ENCODE peak calls at places on chromosomes 16 and 17, in eight cellular contexts. A is body of pancreas; B is activated CD4-positive, CD25-positive, alpha-beta regulatory T cell treated with anti-CD3 and anti-CD28 coated beads, Interleukin-2, amount 50 U/mL, for 16 hours; L is OCI-LY7; V is Caco-2; K is M059J; H is mucosa of gallbladder; G is KG1. N is an unnamed sample.

GRCh38 chr16:50425648-50426047 is 56.9 kb upstream of the BRD7 start:
- DNase-seq in B (no peak), K (no peak), G (no peak), L (no peak), H (no peak), V (peak; percentile 40), A (no peak), N (no peak)

GRCh38 chr17:69525920-69526841 is 111.7 kb downstream of the MAP2K6 start:
- DNase-seq in G (no peak), A (peak; percentile 56), H (peak; percentile 44), V (peak; percentile 48), K (peak; percentile 62), B (no peak), L (peak; percentile 72), N (peak; percentile 78)

GRCh38 chr16:12002447-12003006 is 26.0 kb downstream of the SNX29 start:
- DNase-seq in K (peak; percentile 73), L (no peak), B (no peak), G (no peak), H (no peak), V (no peak), A (no peak), N (peak; percentile 39)

GRCh38 chr16:84138824-84139627 is 6.0 kb downstream of the HSDL1 start:
- DNase-seq in K (peak; percentile 75), V (no peak), L (no peak), A (no peak), H (no peak), B (no peak), G (no peak), N (no peak)

GRCh38 chr17:78338860-78339259 is 21.0 kb downstream of the SOCS3 start:
- DNase-seq in K (no peak), B (no peak), A (peak; percentile 59), G (no peak), H (peak; percentile 81), V (no peak), L (no peak), N (no peak)

GRCh38 chr16:88456356-88457292 is 3.5 kb downstream of the ZFPM1 start:
- DNase-seq in H (no peak), V (no peak), A (peak; percentile 62), K (peak; percentile 23), L (peak; percentile 49), G (no peak), B (peak; percentile 58), N (no peak)

GRCh38 chr16:29857133-29857760 is 5.8 kb downstream of the CDIPT start:
- DNase-seq in B (no peak), L (no peak), V (no peak), H (no peak), A (no peak), G (no peak), K (peak; percentile 84), N (peak; percentile 52)

GRCh38 chr17:18984273-18985114 is 20.1 kb downstream of the FAM83G start:
- DNase-seq in A (no peak), K (no peak), V (peak; percentile 37), B (no peak), L (no peak), H (no peak), G (no peak), N (no peak)

GRCh38 chr16:58393138-58393504 is 850 bp downstream of the GINS3 start:
- DNase-seq in V (peak; percentile 19), L (peak; percentile 27), B (no peak), K (peak; percentile 31), A (no peak), G (no peak), H (no peak), N (peak; percentile 37)

GRCh38 chr17:29645516-29646051 is 22.9 kb upstream of the CORO6 start:
- DNase-seq in H (peak; percentile 59), A (peak; percentile 32), K (no peak), G (no peak), V (no peak), B (no peak), L (no peak), N (no peak)

GRCh38 chr16:85307552-85308364 is 195.5 kb upstream of the CIBAR2 start:
- DNase-seq in V (peak; percentile 87), B (no peak), K (no peak), G (no peak), L (no peak), H (no peak), A (no peak), N (no peak)

GRCh38 chr17:55444471-55445441 is 23.1 kb upstream of the MMD start:
- DNase-seq in K (peak; percentile 65), G (no peak), A (no peak), V (peak; percentile 47), L (no peak), B (no peak), H (no peak), N (peak; percentile 49)

GRCh38 chr16:55557186-55557585 is 9.3 kb upstream of the CAPNS2 start:
- DNase-seq in L (no peak), V (no peak), A (no peak), K (no peak), G (no peak), H (no peak), B (no peak), N (no peak)

GRCh38 chr17:41042953-41043352 is 1.7 kb upstream of the KRTAP1-1 start:
- DNase-seq in B (no peak), L (no peak), A (no peak), H (no peak), K (no peak), V (no peak), G (no peak), N (no peak)

GRCh38 chr17:16534236-16534635 is 34.8 kb downstream of the ZNF287 start:
- DNase-seq in A (no peak), G (no peak), L (no peak), H (no peak), K (peak; percentile 70), V (no peak), B (no peak), N (no peak)

GRCh38 chr17:46832945-46833839 is 14.7 kb upstream of the WNT3 start:
- DNase-seq in B (no peak), H (no peak), G (no peak), V (no peak), A (peak; percentile 79), L (no peak), K (peak; percentile 45), N (peak; percentile 82)

GRCh38 chr17:59796785-59797205 is 89.3 kb downstream of the VMP1 start:
- DNase-seq in K (no peak), L (no peak), B (no peak), V (no peak), A (no peak), H (no peak), G (no peak), N (no peak)

GRCh38 chr17:77425791-77426641 is 285.2 kb downstream of the SEC14L1 start:
- DNase-seq in L (no peak), V (no peak), K (peak; percentile 89), H (peak; percentile 80), B (no peak), G (no peak), A (no peak), N (peak; percentile 92)

GRCh38 chr17:46974086-46974485 is 5.0 kb downstream of the RPRML start:
- DNase-seq in G (no peak), A (no peak), K (peak; percentile 37), H (no peak), L (no peak), V (no peak), B (no peak), N (no peak)

GRCh38 chr16:2692251-2692947 is 10.1 kb downstream of the KCTD5 start:
- DNase-seq in L (no peak), K (no peak), V (no peak), A (no peak), G (no peak), H (no peak), B (no peak), N (no peak)

GRCh38 chr16:58820359-58820758 is 86.2 kb upstream of the GOT2 start:
- DNase-seq in K (no peak), G (no peak), L (no peak), H (no peak), A (no peak), V (no peak), B (no peak), N (no peak)

GRCh38 chr16:22139008-22139407 is 23.3 kb upstream of the SDR42E2 start:
- DNase-seq in A (no peak), L (no peak), V (no peak), G (no peak), H (no peak), B (no peak), K (no peak), N (no peak)

GRCh38 chr17:78780335-78780734 is 1.7 kb downstream of the CYTH1 start:
- DNase-seq in A (no peak), L (peak; percentile 67), G (no peak), K (no peak), B (no peak), H (no peak), V (no peak), N (no peak)

N was measured in ELR.